ENCODE peak calls at places on chromosome 22, in ten cellular contexts. U is fibroblast of the aortic adventitia, C is GM12865, G is mucosa of descending colon, T is fibroblast of mammary gland, O is HL-60, A is AG09319, Q is tibial nerve, J is MM.1S, F is psoas muscle. R is an unnamed sample.
A peak's percentile ranks its signal among the peaks of the same experiment; 100 is the strongest.

GRCh38 chr22:21759631-21760030 is 24.0 kb upstream of the YPEL1 start:
- DNase-seq in G (no peak), Q (no peak), A (no peak), F (no peak), O (no peak), C (no peak), T (no peak), J (no peak), U (no peak), R (no peak)

GRCh38 chr22:37822079-37822833 is 926 bp upstream of the GALR3 start:
- DNase-seq in U (no peak), O (no peak), T (no peak), J (no peak), C (no peak), F (no peak), A (no peak), Q (no peak), G (no peak), R (no peak)

GRCh38 chr22:41821449-41822030 is 11.4 kb upstream of the SREBF2 start:
- DNase-seq in F (no peak), A (no peak), T (no peak), Q (no peak), O (no peak), C (no peak), G (no peak), U (no peak), J (no peak), R (no peak)

GRCh38 chr22:17706451-17706900 is 67.8 kb downstream of the BID start:
- DNase-seq in O (peak; percentile 80), F (no peak), A (peak; percentile 83), C (peak; percentile 88), Q (peak; percentile 61), T (peak; percentile 96), J (peak; percentile 88), U (peak; percentile 92), G (no peak), R (peak; percentile 92)

GRCh38 chr22:28711341-28711740 is 30.3 kb downstream of the CHEK2 start:
- DNase-seq in U (peak; percentile 10), F (no peak), T (no peak), J (no peak), C (no peak), A (no peak), Q (no peak), G (no peak), O (no peak), R (no peak)

GRCh38 chr22:27718186-27719032 is 83.1 kb downstream of the MN1 start:
- DNase-seq in F (peak; percentile 84), G (peak; percentile 67), U (peak; percentile 99), T (peak; percentile 97), Q (peak; percentile 53), A (peak; percentile 88), O (no peak), C (no peak), J (no peak), R (peak; percentile 91)

GRCh38 chr22:19892249-19892879 is 37.7 kb upstream of the GNB1L start:
- DNase-seq in F (no peak), U (no peak), C (no peak), T (peak; percentile 48), O (no peak), J (no peak), A (no peak), Q (no peak), G (peak; percentile 63), R (peak; percentile 41)

GRCh38 chr22:22997262-22997898 is 72.9 kb upstream of the GNAZ start:
- DNase-seq in C (no peak), O (no peak), Q (no peak), U (no peak), T (no peak), G (no peak), F (no peak), A (no peak), J (no peak), R (no peak)

GRCh38 chr22:35835998-35836691 is 118.5 kb downstream of the APOL5 start:
- DNase-seq in C (no peak), J (no peak), U (peak; percentile 97), O (no peak), G (no peak), T (peak; percentile 96), Q (peak; percentile 20), A (peak; percentile 83), F (peak; percentile 29), R (peak; percentile 89)

GRCh38 chr22:35837328-35837727 is 119.7 kb downstream of the APOL5 start:
- DNase-seq in C (no peak), Q (no peak), O (no peak), T (no peak), U (peak; percentile 18), F (no peak), J (no peak), A (no peak), G (no peak), R (no peak)

GRCh38 chr22:35839811-35840739 is 122.4 kb downstream of the APOL5 start:
- DNase-seq in F (peak; percentile 87), J (peak; percentile 79), G (peak; percentile 87), C (peak; percentile 35), T (peak; percentile 98), O (no peak), U (peak; percentile 97), Q (peak; percentile 64), A (peak; percentile 97), R (peak; percentile 97)

GRCh38 chr22:35841907-35842518 is 124.3 kb downstream of the APOL5 start:
- DNase-seq in O (no peak), U (no peak), A (no peak), C (no peak), F (no peak), Q (no peak), G (no peak), T (no peak), J (no peak), R (no peak)

DNA sequence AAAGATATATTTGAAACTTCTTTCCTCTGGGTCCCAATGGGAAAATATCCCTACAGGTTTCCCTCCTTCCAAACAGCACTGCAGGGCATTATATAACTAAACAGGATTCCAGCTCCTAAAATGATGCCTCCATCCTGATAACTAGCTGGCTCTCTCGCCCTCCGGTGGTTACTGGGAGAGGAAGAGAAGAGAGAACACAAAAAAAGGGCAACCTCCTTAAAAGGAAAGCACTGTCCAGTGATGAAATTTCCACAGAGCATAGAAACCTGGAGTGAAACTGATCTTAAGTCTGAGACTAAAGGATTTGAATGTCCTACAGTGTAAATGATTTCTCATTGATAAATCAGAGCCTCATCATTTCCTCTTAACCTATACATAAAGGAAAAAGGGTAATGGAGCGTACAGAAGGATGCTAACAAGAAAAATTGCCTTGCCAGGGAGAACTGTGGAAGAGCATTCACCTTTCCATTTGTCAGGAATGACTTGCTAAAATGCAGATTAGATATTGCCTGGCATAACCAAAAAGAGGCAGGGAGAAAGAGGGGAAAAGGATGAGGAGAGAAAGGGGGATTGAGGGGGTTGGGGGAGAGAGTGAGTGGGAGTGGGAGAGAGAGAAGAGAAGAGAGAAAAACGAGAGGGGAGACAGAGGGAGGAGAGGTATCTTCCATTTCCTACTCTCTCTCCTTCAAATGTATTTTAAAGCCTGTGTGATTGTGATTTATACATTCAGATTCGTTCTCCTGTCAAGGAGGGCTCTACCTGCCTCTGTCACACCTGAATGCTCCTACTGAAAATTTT is 121.4 kb downstream of the APOL5 start:
- DNase-seq in U (peak; percentile 85), G (no peak), T (peak; percentile 82), A (peak; percentile 70), F (peak; percentile 25), C (peak; percentile 25), J (no peak), O (no peak), Q (peak; percentile 57), R (peak; percentile 81)
- TF ChIP-seq CTCF in U (peak; percentile 67), G (no peak), T (peak; percentile 67), A (peak; percentile 67), F (peak; percentile 35), C (peak; percentile 14), J (peak; percentile 42), O (no peak), Q (peak; percentile 27), R (peak; percentile 34)

DNA sequence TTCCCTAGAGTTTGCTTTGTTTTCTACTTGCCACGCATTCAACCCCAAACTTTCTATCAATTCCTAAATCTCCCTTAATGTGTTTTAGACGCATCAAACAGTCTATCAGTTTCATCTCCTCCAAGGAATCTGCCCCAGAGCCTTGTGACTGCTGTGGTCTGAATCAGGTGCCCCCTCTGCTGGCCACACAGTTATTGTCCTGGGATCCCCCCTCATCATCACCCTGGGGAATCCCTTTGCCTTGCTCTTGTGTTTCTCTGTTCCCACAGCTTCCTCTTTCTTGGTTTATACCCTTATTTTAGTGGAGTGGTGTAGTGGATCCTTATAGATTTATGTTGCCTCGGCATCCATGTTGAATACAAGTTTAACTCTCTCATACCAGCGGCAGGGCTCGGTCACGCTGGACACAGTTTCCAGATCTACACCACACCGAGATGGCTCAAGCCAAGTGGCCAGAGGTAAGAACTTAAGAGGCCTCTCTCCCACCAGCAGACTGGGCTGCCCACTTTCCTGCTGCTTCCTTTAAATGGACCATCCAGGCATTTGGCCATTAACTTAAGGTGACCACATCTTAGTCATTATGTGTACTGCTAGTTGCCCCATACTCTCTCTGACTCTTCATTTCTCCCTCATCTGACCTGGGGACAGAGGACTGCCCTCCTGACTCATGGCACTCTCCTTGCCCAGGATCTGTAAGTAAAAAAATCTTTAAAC is 8.2 kb downstream of the UPB1 start:
- DNase-seq in U (peak; percentile 65), T (peak; percentile 65), C (peak; percentile 86), Q (peak; percentile 65), A (no peak), J (peak; percentile 55), G (no peak), O (peak; percentile 89), F (peak; percentile 52), R (peak; percentile 67)
- TF ChIP-seq CTCF in U (peak; percentile 72), T (peak; percentile 76), C (peak; percentile 78), Q (peak; percentile 29), A (peak; percentile 68), J (peak; percentile 78), G (no peak), O (peak; percentile 50), F (peak; percentile 60), R (peak; percentile 50)

GRCh38 chr22:48520888-48521600 is 1306.6 kb downstream of the BRD1 start:
- DNase-seq in T (no peak), U (no peak), J (no peak), Q (no peak), G (no peak), A (no peak), O (no peak), C (no peak), F (no peak), R (no peak)
- TF ChIP-seq CTCF in T (no peak), U (no peak), J (no peak), Q (no peak), G (no peak), A (no peak), O (no peak), C (no peak), F (no peak), R (no peak)

DNA sequence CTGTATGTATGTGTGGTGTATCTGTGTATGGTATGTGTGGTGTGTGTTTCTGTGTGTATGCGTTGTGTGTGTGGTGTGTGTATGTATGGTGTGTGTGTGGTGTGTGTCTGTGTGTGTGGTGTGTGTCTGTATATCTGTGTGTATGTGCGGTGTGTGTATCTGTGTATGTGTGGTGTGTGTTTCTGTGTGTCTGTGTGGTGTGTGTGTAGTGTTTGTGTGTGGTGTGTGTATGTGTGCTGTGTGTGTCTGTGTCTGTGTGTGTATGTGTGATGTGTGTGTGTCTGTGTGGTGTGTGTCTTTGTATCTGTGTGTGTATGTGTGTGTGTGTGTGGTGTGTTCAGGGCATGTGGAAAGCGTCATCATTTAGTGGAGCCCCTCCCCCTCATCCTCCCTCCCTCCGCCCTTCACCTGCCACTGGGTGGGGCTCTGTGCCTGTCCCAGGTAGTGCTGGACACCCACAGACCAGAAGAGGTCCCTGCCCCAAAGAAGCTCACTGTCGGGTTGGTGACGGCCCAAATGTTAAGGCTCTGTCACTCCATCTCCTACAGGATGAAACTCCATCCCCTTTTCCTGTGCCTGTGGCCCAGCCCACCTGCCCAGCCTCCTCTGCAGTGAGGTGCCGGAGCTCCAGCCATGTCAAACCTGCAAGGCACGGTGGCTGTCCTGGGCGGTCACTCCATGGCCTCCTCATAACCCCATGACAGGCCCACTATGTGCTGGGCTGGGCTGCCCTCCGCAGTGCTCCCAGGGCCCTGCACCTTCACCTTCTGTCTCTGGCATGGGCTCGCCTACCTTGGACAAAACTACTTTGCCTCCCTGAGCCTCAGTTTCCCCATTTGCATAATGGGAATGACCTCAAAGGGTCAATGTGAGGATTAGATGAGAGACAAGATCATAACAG is 23.4 kb upstream of the SHISAL1 start:
- DNase-seq in T (no peak), F (no peak), C (peak; percentile 7), O (no peak), Q (no peak), U (no peak), A (no peak), J (no peak), G (no peak), R (peak; percentile 49)
- TF ChIP-seq CTCF in T (no peak), F (no peak), C (no peak), O (no peak), Q (no peak), U (no peak), A (no peak), J (no peak), G (no peak), R (peak; percentile 17)